ENCODE peak calls at places on chromosomes 2 and 18, in seven cellular contexts. O, V, J, D, M, T and S are unnamed samples.

GRCh38 chr2:42060718-42061619 is 13.1 kb downstream of the PKDCC start:
- DNase-seq in V (peak), O (no peak), T (no peak), J (peak), M (no peak), D (no peak), S (peak)

GRCh38 chr2:190121971-190122370 is 59.4 kb upstream of the MSTN start:
- DNase-seq in J (peak), M (peak), V (no peak), D (no peak), T (no peak), O (no peak), S (no peak)

GRCh38 chr2:154844513-154844912 is 146.0 kb downstream of the KCNJ3 start:
- DNase-seq in D (no peak), V (no peak), J (no peak), M (no peak), O (no peak), T (peak), S (no peak)

GRCh38 chr18:59927246-59927825 is 27.5 kb downstream of the PMAIP1 start:
- DNase-seq in J (no peak), V (no peak), O (no peak), T (no peak), D (no peak), M (no peak), S (no peak)

GRCh38 chr2:11368059-11368572 is 23.7 kb upstream of the ROCK2 start:
- DNase-seq in V (no peak), J (no peak), D (no peak), O (no peak), M (no peak), T (no peak), S (no peak)

GRCh38 chr18:23207191-23207955 is 72.1 kb downstream of the CABLES1 start:
- DNase-seq in J (no peak), T (no peak), V (no peak), D (no peak), O (no peak), M (peak), S (no peak)

GRCh38 chr2:13227543-13227942 is 510.8 kb downstream of the TRIB2 start:
- DNase-seq in V (no peak), D (no peak), J (peak), M (no peak), T (no peak), O (no peak), S (no peak)

GRCh38 chr2:233460726-233461431 is 105.7 kb downstream of the USP40 start:
- DNase-seq in M (no peak), T (peak), O (no peak), J (no peak), V (no peak), D (no peak), S (no peak)

GRCh38 chr2:99977947-99978346 is 164.4 kb downstream of the AFF3 start:
- DNase-seq in J (no peak), D (no peak), O (no peak), M (no peak), T (no peak), V (no peak), S (no peak)

GRCh38 chr2:65313954-65314256 is 86.3 kb downstream of the ACTR2 start:
- DNase-seq in D (no peak), T (no peak), J (no peak), M (no peak), O (no peak), V (no peak), S (no peak)

GRCh38 chr18:13159579-13159978 is 59.0 kb upstream of the LDLRAD4 start:
- DNase-seq in O (peak), V (no peak), M (peak), D (peak), J (peak), T (no peak), S (no peak)

GRCh38 chr18:38940863-38941531 is 1375.4 kb upstream of the CELF4 start:
- DNase-seq in T (no peak), J (no peak), M (peak), O (peak), V (no peak), D (peak), S (peak)

GRCh38 chr2:9699139-9699823 is 68.5 kb upstream of the YWHAQ start:
- DNase-seq in D (no peak), O (no peak), V (no peak), J (no peak), M (peak), T (no peak), S (peak)

GRCh38 chr18:48959921-48960920 is 9.5 kb upstream of the SMAD7 start:
- DNase-seq in T (no peak), O (no peak), D (no peak), M (peak), J (no peak), V (no peak), S (no peak)

GRCh38 chr2:178286636-178287035 is 92.3 kb downstream of the OSBPL6 start:
- DNase-seq in M (peak), O (no peak), T (no peak), J (no peak), V (no peak), D (no peak), S (no peak)

GRCh38 chr2:216350214-216350789 is 22.0 kb downstream of the MARCHF4 start:
- DNase-seq in T (no peak), J (no peak), V (no peak), D (peak), M (peak), O (peak), S (no peak)

GRCh38 chr2:21454839-21455238 is 331.1 kb downstream of the TDRD15 start:
- DNase-seq in M (no peak), O (no peak), J (no peak), D (no peak), T (no peak), V (no peak), S (no peak)

GRCh38 chr2:232444409-232445148 is 11.4 kb upstream of the ALPI start:
- DNase-seq in J (peak), D (peak), V (peak), T (peak), M (peak), O (peak), S (no peak)

GRCh38 chr2:219251656-219252055 is 1.4 kb upstream of the TUBA4B start:
- DNase-seq in D (no peak), M (no peak), V (no peak), T (no peak), O (no peak), J (no peak), S (no peak)

GRCh38 chr2:186903183-186903582 is 54.2 kb upstream of the ZSWIM2 start:
- DNase-seq in O (no peak), M (peak), V (no peak), D (no peak), J (no peak), T (no peak), S (no peak)

GRCh38 chr2:189091253-189091652 is 88.3 kb downstream of the COL5A2 start:
- DNase-seq in M (peak), T (no peak), J (no peak), V (no peak), D (no peak), O (no peak), S (no peak)

GRCh38 chr18:58988595-58988994 is 123.9 kb downstream of the ZNF532 start:
- DNase-seq in T (no peak), O (no peak), J (no peak), V (no peak), D (no peak), M (no peak), S (no peak)